ENCODE peak calls at places on chromosomes 3 and 15, in ten cellular contexts. W is astrocyte of the spinal cord, L is esophagus squamous epithelium, A is mucosa of descending colon, E is astrocyte of the cerebellum, S is foreskin fibroblast, I is cardiac muscle cell, P is heart left ventricle, J is dorsolateral prefrontal cortex, M is spleen. X is an unnamed sample.

GRCh38 chr3:194276768-194277546 is 74.2 kb downstream of the CPN2 start:
- DNase-seq in W (peak), L (no peak), A (peak), E (peak), S (no peak), I (peak), P (peak), J (no peak), M (no peak), X (no peak)

GRCh38 chr3:48023377-48023776 is 7.2 kb upstream of the MAP4 start:
- DNase-seq in W (peak), L (no peak), A (no peak), E (no peak), S (no peak), I (no peak), P (no peak), J (no peak), M (no peak), X (no peak)

GRCh38 chr15:88274534-88275460 is 18.3 kb upstream of the NTRK3 start:
- DNase-seq in W (peak), L (no peak), A (no peak), E (peak), S (peak), I (peak), P (peak), J (peak), M (peak), X (peak)

GRCh38 chr15:34241376-34242350 is 16.8 kb downstream of the EMC4 start:
- DNase-seq in W (peak), L (no peak), A (no peak), E (peak), S (peak), I (peak), P (no peak), J (no peak), M (no peak), X (no peak)

GRCh38 chr15:34436126-34436955 is 1.3 kb downstream of the GOLGA8A start:
- DNase-seq in W (peak), L (no peak), A (peak), E (no peak), S (no peak), I (no peak), P (no peak), J (no peak), M (peak), X (no peak)

GRCh38 chr3:58175429-58176184 is 35.2 kb downstream of the DNASE1L3 start:
- DNase-seq in W (peak), L (no peak), A (peak), E (no peak), S (no peak), I (peak), P (no peak), J (no peak), M (peak), X (no peak)

GRCh38 chr15:97517726-97518125 is 442.8 kb upstream of the ARRDC4 start:
- DNase-seq in W (no peak), L (no peak), A (no peak), E (no peak), S (no peak), I (peak), P (no peak), J (no peak), M (no peak), X (no peak)

GRCh38 chr3:14177580-14178246 is 688 bp downstream of the XPC start:
- DNase-seq in W (peak), L (no peak), A (no peak), E (no peak), S (no peak), I (peak), P (no peak), J (no peak), M (no peak), X (no peak)

GRCh38 chr3:64584193-64584592 is 103.6 kb downstream of the ADAMTS9 start:
- DNase-seq in W (no peak), L (no peak), A (no peak), E (no peak), S (no peak), I (peak), P (no peak), J (no peak), M (no peak), X (no peak)

GRCh38 chr3:40841570-40842109 is 316.9 kb downstream of the ZNF621 start:
- DNase-seq in W (no peak), L (no peak), A (no peak), E (no peak), S (no peak), I (no peak), P (no peak), J (no peak), M (no peak), X (no peak)

GRCh38 chr15:83305696-83306291 is 21.3 kb upstream of the BNC1 start:
- DNase-seq in W (no peak), L (no peak), A (no peak), E (no peak), S (no peak), I (peak), P (no peak), J (no peak), M (no peak), X (no peak)

GRCh38 chr15:77696006-77696631 is 63.4 kb upstream of the LINGO1 start:
- DNase-seq in W (no peak), L (no peak), A (no peak), E (no peak), S (no peak), I (no peak), P (no peak), J (no peak), M (no peak), X (no peak)

GRCh38 chr3:129627350-129628168 is 21.1 kb upstream of the PLXND1 start:
- DNase-seq in W (peak), L (peak), A (peak), E (no peak), S (peak), I (peak), P (peak), J (peak), M (peak), X (peak)

GRCh38 chr3:122310361-122310760 is 14.7 kb upstream of the CSTA start:
- DNase-seq in W (no peak), L (no peak), A (no peak), E (no peak), S (no peak), I (no peak), P (no peak), J (no peak), M (no peak), X (no peak)

GRCh38 chr15:38554354-38554753 is 10.3 kb downstream of the RASGRP1 start:
- DNase-seq in W (no peak), L (no peak), A (no peak), E (no peak), S (no peak), I (no peak), P (no peak), J (no peak), M (no peak), X (no peak)

GRCh38 chr3:46896386-46896785 is 18.9 kb downstream of the PTH1R start:
- DNase-seq in W (no peak), L (no peak), A (peak), E (no peak), S (no peak), I (no peak), P (peak), J (no peak), M (peak), X (no peak)

GRCh38 chr3:146156060-146156459 is 4.9 kb downstream of the PLOD2 start:
- DNase-seq in W (no peak), L (no peak), A (no peak), E (no peak), S (no peak), I (no peak), P (no peak), J (no peak), M (no peak), X (no peak)

GRCh38 chr3:190252080-190252479 is 70.2 kb downstream of the CLDN1 start:
- DNase-seq in W (peak), L (no peak), A (no peak), E (no peak), S (peak), I (peak), P (no peak), J (no peak), M (no peak), X (no peak)

GRCh38 chr3:74532446-74532845 is 82.0 kb downstream of the CNTN3 start:
- DNase-seq in W (peak), L (no peak), A (no peak), E (peak), S (peak), I (peak), P (no peak), J (no peak), M (no peak), X (peak)

GRCh38 chr3:178930116-178930515 is 141.5 kb downstream of the ZMAT3 start:
- DNase-seq in W (no peak), L (no peak), A (no peak), E (no peak), S (no peak), I (no peak), P (no peak), J (no peak), M (no peak), X (no peak)

GRCh38 chr3:48747703-48748102 is 30.7 kb upstream of the IP6K2 start:
- DNase-seq in W (no peak), L (no peak), A (no peak), E (no peak), S (no peak), I (peak), P (peak), J (no peak), M (no peak), X (no peak)

GRCh38 chr3:127543441-127543840 is 47.1 kb downstream of the TPRA1 start:
- DNase-seq in W (no peak), L (no peak), A (no peak), E (no peak), S (no peak), I (no peak), P (no peak), J (no peak), M (no peak), X (no peak)

GRCh38 chr3:31503456-31503855 is 29.3 kb upstream of the STT3B start:
- DNase-seq in W (no peak), L (no peak), A (no peak), E (no peak), S (no peak), I (no peak), P (no peak), J (no peak), M (no peak), X (no peak)

GRCh38 chr3:100419406-100419805 is 18.1 kb downstream of the LNP1 start:
- DNase-seq in W (no peak), L (no peak), A (no peak), E (no peak), S (no peak), I (no peak), P (no peak), J (no peak), M (no peak), X (no peak)

GRCh38 chr3:62365311-62366092 is 7.8 kb downstream of the FEZF2 start:
- DNase-seq in W (no peak), L (no peak), A (no peak), E (no peak), S (no peak), I (no peak), P (no peak), J (no peak), M (no peak), X (no peak)

GRCh38 chr15:55535436-55535835 is 27.4 kb upstream of the DNAAF4 start:
- DNase-seq in W (no peak), L (no peak), A (no peak), E (no peak), S (no peak), I (no peak), P (no peak), J (no peak), M (no peak), X (no peak)
- H3K4me3 ChIP-seq in W (no peak), L (no peak), A (no peak), E (no peak), S (no peak), I (no peak), P (no peak), J (no peak), M (no peak), X (no peak)

DNA sequence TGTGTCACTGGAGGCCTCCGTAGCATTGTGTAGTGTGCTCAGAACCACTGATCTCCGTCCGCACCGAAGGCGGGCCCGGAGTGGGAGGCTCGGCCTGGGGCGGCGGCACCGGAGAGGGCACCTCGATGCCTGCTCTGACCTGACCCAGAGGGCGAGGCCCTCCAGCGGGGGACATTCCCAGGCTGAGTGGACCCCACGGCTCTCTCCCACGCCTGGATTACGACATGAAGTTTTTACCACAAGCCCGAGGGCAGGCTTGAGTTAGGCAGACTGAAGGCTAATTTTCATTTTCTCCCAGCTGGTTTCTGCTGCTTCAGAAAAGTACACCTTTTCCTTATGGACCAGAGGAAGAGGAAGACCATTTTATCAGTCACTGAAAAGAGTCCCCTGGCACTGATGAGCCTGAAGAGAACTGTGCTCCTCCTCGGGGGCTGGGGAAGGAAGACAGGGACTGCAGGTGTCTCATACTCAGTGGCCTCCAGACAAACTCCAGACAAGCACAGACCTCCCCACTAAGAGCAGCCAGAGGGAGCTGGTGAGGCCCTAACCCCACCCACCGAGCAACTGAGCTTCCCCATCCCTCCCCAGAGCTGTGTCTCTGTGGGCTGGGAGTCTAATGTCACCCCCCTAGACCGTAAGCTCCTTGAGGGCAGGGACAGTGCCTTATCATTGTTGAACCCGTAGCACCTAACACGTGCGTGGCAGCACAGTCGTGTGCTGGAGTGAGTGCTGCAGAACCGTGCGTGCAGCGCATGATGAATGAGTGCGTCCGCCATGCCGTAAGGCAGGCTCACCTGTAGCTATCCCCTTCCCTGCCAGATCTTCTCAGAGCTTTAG is 74.5 kb upstream of the BLM start:
- DNase-seq in W (no peak), L (no peak), A (no peak), E (no peak), S (no peak), I (no peak), P (no peak), J (no peak), M (no peak), X (no peak)
- TF ChIP-seq CTCF in W (peak), L (no peak), A (no peak), E (peak), S (no peak), I (no peak), P (no peak), J (no peak), M (no peak), X (no peak)

DNA sequence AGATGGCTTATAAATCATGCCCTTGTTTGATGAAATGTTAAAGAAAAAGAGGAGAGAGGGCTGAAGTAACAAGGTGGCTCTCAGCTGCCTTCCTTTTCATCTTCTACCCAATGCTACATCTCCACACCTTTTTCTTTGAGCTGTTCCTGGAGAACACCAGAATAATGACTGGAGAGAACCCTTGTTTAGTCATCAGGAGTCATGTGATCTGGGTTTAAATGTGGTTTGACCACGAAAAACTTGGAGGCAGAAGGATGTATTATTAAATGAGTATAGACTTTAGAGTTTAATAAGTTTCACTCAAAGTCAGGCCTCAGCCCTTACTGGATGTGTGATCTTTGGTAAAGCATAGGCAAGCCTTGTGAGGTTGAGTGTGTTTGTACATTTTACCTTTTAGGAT is 230.3 kb upstream of the TBL1XR1 start:
- DNase-seq in W (peak), L (no peak), A (no peak), E (peak), S (no peak), I (no peak), P (no peak), J (no peak), M (no peak), X (no peak)
- H3K4me3 ChIP-seq in W (no peak), L (no peak), A (no peak), E (no peak), S (no peak), I (no peak), P (no peak), J (no peak), M (no peak), X (no peak)

GRCh38 chr3:156816794-156817741 is 9.1 kb upstream of the LEKR1 start:
- DNase-seq in W (peak), L (peak), A (peak), E (no peak), S (peak), I (peak), P (peak), J (peak), M (peak), X (peak)
- TF ChIP-seq CTCF in W (peak), L (no peak), A (no peak), E (peak), S (no peak), I (no peak), P (no peak), J (peak), M (no peak), X (no peak)

GRCh38 chr3:104952587-104952986 is 414.1 kb upstream of the ALCAM start:
- DNase-seq in W (peak), L (no peak), A (no peak), E (peak), S (peak), I (peak), P (no peak), J (no peak), M (no peak), X (peak)
- H3K4me3 ChIP-seq in W (no peak), L (no peak), A (no peak), E (no peak), S (no peak), I (no peak), P (no peak), J (no peak), M (no peak), X (no peak)

X was measured in HFF-Myc.